ENCODE peak calls at places on chromosomes 12 and 14, in four cellular contexts. K is K562, H is SK-N-SH, T is HCT116. B is an unnamed sample.

GRCh38 chr14:59482471-59483331 is 1.5 kb downstream of the L3HYPDH start:
- DNase-seq in H (no peak), K (peak; percentile 22), T (peak; percentile 60), B (peak; percentile 14)

GRCh38 chr12:120944645-120945217 is 33.6 kb upstream of the HNF1A start:
- DNase-seq in H (peak; percentile 71), T (no peak), K (peak; percentile 66), B (peak; percentile 78)

GRCh38 chr14:43647302-43647701 is 859.8 kb downstream of the FSCB start:
- DNase-seq in H (no peak), T (no peak), K (no peak), B (no peak)

GRCh38 chr14:91817566-91818325 is 49.6 kb downstream of the TC2N start:
- DNase-seq in K (no peak), T (no peak), H (no peak), B (no peak)

GRCh38 chr12:64273527-64274403 is 51.7 kb upstream of the KICS2 start:
- DNase-seq in T (peak; percentile 53), H (peak; percentile 30), K (peak; percentile 40), B (no peak)

GRCh38 chr14:58107947-58108552 is 44.0 kb downstream of the ARMH4 start:
- DNase-seq in T (peak; percentile 52), H (peak; percentile 51), K (peak; percentile 36), B (peak; percentile 32)

GRCh38 chr12:6647083-6647604 is at the start of gene ACRBP:
- DNase-seq in K (no peak), H (no peak), T (no peak), B (no peak)

GRCh38 chr12:77124767-77125166 is 59.4 kb upstream of the E2F7 start:
- DNase-seq in H (no peak), K (no peak), T (no peak), B (no peak)

GRCh38 chr12:29149691-29150382 is 759 bp downstream of the FAR2 start:
- DNase-seq in H (no peak), T (no peak), K (peak; percentile 16), B (no peak)

GRCh38 chr14:64807588-64807987 is 72.1 kb downstream of the SPTB start:
- DNase-seq in K (no peak), T (no peak), H (no peak), B (no peak)

GRCh38 chr12:49647827-49648721 is 24.7 kb downstream of the PRPF40B start:
- DNase-seq in T (no peak), H (no peak), K (no peak), B (no peak)

GRCh38 chr14:69316449-69317391 is 56.8 kb downstream of the GALNT16 start:
- DNase-seq in K (no peak), T (no peak), H (no peak), B (peak; percentile 68)

GRCh38 chr12:125070117-125070516 is 4.9 kb downstream of the AACS start:
- DNase-seq in T (no peak), H (peak; percentile 52), K (no peak), B (no peak)

GRCh38 chr12:46384451-46385301 is 12.1 kb upstream of the SLC38A2 start:
- DNase-seq in T (no peak), H (no peak), K (no peak), B (no peak)

GRCh38 chr14:51836417-51836816 is 24.0 kb upstream of the GNG2 start:
- DNase-seq in K (no peak), T (no peak), H (no peak), B (no peak)

GRCh38 chr12:121770388-121770787 is 23.1 kb downstream of the RHOF start:
- DNase-seq in T (no peak), H (no peak), K (no peak), B (no peak)

GRCh38 chr12:19530631-19531020 is 91.3 kb downstream of the AEBP2 start:
- DNase-seq in H (no peak), T (no peak), K (no peak), B (peak; percentile 10)

GRCh38 chr14:22386924-22387775 is 201.9 kb downstream of the DAD1 start:
- DNase-seq in H (peak; percentile 73), K (peak; percentile 63), T (peak; percentile 53), B (peak; percentile 26)

GRCh38 chr14:74834682-74835392 is 41.1 kb downstream of the PROX2 start:
- DNase-seq in H (no peak), T (no peak), K (no peak), B (no peak)
- TF ChIP-seq JUND in H (no peak), T (no peak), K (no peak), B (no peak)

DNA sequence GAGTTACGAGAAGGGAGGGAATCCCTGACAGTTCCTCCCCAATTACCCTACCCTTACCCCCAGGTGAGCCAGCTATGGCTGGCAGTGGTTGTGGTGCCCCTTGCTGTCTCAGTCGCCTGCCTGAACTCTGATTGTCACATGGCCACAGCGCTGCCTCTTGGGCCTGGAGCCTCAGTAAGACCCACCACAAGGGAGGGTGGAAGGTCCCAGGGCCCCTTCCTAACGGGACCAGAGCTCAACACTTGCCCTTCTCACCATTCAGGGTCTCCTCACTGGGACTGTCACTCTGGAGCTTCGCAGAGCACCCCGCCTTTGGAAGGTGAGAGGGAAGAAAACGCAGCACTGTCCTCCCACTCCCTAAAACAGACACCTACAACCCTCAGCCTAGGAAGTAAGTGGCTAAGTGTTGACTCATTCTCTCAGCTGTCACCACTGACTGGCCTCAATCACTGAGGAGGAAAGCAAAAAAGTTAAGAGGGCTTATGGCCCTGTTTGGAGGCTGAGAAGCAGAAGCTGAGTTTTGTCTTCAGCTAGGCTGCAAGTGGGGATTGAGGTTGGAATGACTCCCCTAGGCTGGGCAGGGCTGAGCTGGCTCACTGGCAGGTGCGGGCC is 1.0 kb downstream of the TMEM253 start:
- DNase-seq in K (peak; percentile 36), H (no peak), T (no peak), B (no peak)
- TF ChIP-seq JUND in K (peak; percentile 34), H (no peak), T (no peak), B (no peak)

DNA sequence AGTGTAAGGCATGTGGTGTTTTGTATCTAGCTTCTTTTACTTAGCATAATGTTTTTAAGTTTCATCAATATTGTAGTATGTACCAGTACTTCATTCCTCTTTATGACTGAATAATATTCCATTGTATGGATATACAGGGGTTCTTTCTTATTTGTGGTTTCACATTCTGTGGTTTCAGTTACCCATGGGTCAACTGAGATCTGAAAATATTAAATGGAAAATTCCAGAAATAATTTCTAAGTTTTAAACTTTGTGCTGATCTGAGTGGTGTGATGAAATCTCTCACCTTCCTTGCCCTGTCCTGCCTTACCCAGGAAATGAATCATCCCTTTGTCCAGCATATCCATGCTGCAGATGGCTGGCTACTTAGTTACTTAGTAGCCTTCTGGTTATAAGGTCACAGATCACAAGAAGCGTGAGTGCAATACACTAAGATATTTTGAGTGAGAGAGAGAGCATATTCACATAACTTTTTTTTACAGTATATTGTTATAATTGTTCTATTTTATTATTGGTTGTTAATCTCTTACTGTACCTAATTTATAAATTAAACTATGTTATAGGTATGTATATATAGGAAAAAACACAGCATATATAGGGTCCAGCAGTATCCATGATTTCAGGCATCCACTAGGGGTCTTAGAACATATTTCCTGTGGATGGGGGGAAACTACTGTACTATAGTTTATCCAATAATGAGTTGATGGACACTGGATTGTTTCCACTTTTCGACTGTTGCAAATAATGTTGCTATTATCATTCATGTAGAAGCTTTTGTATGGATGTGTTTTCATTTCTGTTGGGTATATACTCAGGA is 59.6 kb upstream of the LRTM2 start:
- DNase-seq in H (no peak), K (peak; percentile 14), T (peak; percentile 68), B (no peak)
- TF ChIP-seq JUND in H (peak; percentile 11), K (peak; percentile 48), T (peak; percentile 67), B (no peak)

GRCh38 chr14:95875831-95876768 is 532 bp upstream of the TUNAR start:
- DNase-seq in T (no peak), K (no peak), H (peak; percentile 87), B (no peak)
- TF ChIP-seq JUND in T (no peak), K (no peak), H (no peak), B (no peak)

DNA sequence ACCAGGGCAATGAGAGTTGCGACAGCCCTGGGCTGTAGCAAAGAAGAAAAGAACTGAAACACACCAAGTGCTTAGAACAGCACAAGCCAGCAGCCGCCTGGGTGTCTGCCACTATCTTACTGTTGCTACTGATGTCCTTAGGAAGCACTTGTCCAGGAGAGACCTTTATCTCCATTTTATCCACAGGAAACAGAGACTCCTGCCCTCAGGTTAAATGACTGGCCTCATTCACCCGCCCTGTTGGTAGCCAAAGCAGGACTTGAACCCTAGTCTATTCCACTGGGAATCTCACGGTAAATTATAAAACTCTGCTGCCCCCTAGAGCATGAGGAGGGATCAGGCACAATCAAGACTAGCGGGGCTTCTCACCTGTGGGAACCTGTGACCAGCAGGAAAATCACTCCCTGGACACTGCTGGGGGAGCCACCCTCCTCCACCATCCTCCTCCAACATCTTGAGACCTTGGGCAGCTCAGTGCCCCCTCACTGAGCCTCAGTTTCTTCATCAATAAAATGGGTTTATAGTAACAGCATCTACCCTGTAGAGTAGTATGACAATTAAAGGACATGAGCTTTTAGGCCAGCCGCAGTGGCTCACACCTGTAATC is 20.5 kb upstream of the TESC start:
- DNase-seq in H (peak; percentile 82), K (peak; percentile 76), T (peak; percentile 51), B (no peak)
- TF ChIP-seq JUND in H (no peak), K (no peak), T (no peak), B (no peak)

GRCh38 chr14:71163842-71164500 is 256.7 kb downstream of the PCNX1 start:
- DNase-seq in T (no peak), H (no peak), K (no peak), B (no peak)
- TF ChIP-seq JUND in T (no peak), H (no peak), K (no peak), B (no peak)

GRCh38 chr12:110689601-110690430 is 901 bp upstream of the HVCN1 start:
- DNase-seq in H (no peak), K (peak; percentile 54), T (no peak), B (no peak)
- TF ChIP-seq JUND in H (no peak), K (no peak), T (no peak), B (no peak)

B was measured in T47D.